ENCODE peak calls at places on chromosomes 5 and 9, in four cellular contexts. P is HFF-Myc; Y is stimulated activated CD4-positive, alpha-beta T cell treated with anti-CD3 and anti-CD28 coated beads, Interleukin-4, amount 100 ng/mL, for 48 hours; S is AG08396. E is an unnamed sample.

GRCh38 chr5:143557061-143557818 is 153.8 kb upstream of the NR3C1 start:
- DNase-seq in P (no peak), Y (no peak), S (no peak), E (no peak)

GRCh38 chr9:98457696-98458370 is 202.4 kb upstream of the TBC1D2 start:
- DNase-seq in P (no peak), Y (no peak), S (no peak), E (no peak)

GRCh38 chr5:56612353-56612752 is 203.0 kb upstream of the MAP3K1 start:
- DNase-seq in P (no peak), Y (no peak), S (no peak), E (no peak)

GRCh38 chr5:144547098-144547499 is 376.4 kb downstream of the KCTD16 start:
- DNase-seq in P (no peak), Y (no peak), S (no peak), E (no peak)

GRCh38 chr9:129335456-129336129 is 157.5 kb upstream of the IER5L start:
- DNase-seq in P (no peak), Y (no peak), S (no peak), E (no peak)

GRCh38 chr5:147234098-147234824 is 565 bp upstream of the STK32A start:
- DNase-seq in P (no peak), Y (no peak), S (no peak), E (no peak)

GRCh38 chr9:35164711-35165110 is 2.9 kb downstream of the UNC13B start:
- DNase-seq in P (no peak), Y (no peak), S (peak; percentile 45), E (peak; percentile 68)

GRCh38 chr5:17359451-17359965 is 138.5 kb upstream of the TAF11L2 start:
- DNase-seq in P (peak; percentile 74), Y (no peak), S (peak; percentile 37), E (no peak)

GRCh38 chr9:134163374-134164196 is 779 bp downstream of the RNU6ATAC start:
- DNase-seq in P (no peak), Y (peak; percentile 53), S (peak; percentile 48), E (no peak)

E was measured in glomerular endothelial cell.